ENCODE peak calls at places on chromosomes 11 and 22, in seven cellular contexts. J is HCT116, U is pancreas, D is AG09309, E is cardiac muscle cell, G is transverse colon, Q is esophagus muscularis mucosa. A is an unnamed sample.
A peak's percentile ranks its signal among the peaks of the same experiment; 100 is the strongest.

GRCh38 chr11:24593332-24593731 is 96.5 kb downstream of the LUZP2 start:
- DNase-seq in J (no peak), U (no peak), D (no peak), E (no peak), G (no peak), Q (no peak), A (no peak)

GRCh38 chr11:35893796-35894475 is 49.9 kb upstream of the LDLRAD3 start:
- DNase-seq in J (no peak), U (peak; percentile 7), D (no peak), E (peak; percentile 34), G (peak; percentile 20), Q (peak; percentile 84), A (peak; percentile 4)

GRCh38 chr11:66012946-66013761 is 1.3 kb downstream of the CST6 start:
- DNase-seq in J (no peak), U (no peak), D (no peak), E (no peak), G (no peak), Q (no peak), A (no peak)

GRCh38 chr22:36892292-36892691 is 21.1 kb upstream of the CSF2RB start:
- DNase-seq in J (no peak), U (no peak), D (no peak), E (peak; percentile 54), G (no peak), Q (no peak), A (no peak)

GRCh38 chr11:61911124-61911700 is 6.2 kb downstream of the RAB3IL1 start:
- DNase-seq in J (no peak), U (no peak), D (no peak), E (no peak), G (no peak), Q (no peak), A (no peak)

GRCh38 chr11:17574141-17574798 is 27.2 kb downstream of the OTOG start:
- DNase-seq in J (no peak), U (no peak), D (no peak), E (no peak), G (no peak), Q (no peak), A (no peak)

GRCh38 chr11:76392889-76393288 is 11.8 kb downstream of the GVQW3 start:
- DNase-seq in J (no peak), U (no peak), D (no peak), E (no peak), G (no peak), Q (no peak), A (no peak)

GRCh38 chr11:69640260-69640994 is 529 bp upstream of the CCND1 start:
- DNase-seq in J (no peak), U (no peak), D (no peak), E (peak; percentile 33), G (peak; percentile 49), Q (no peak), A (no peak)

GRCh38 chr11:47186076-47186936 is at the start of gene PACSIN3:
- DNase-seq in J (no peak), U (peak; percentile 63), D (no peak), E (peak; percentile 59), G (peak; percentile 61), Q (no peak), A (no peak)

GRCh38 chr11:114315749-114316368 is 19.7 kb downstream of the NNMT start:
- DNase-seq in J (no peak), U (peak; percentile 39), D (no peak), E (peak; percentile 43), G (peak; percentile 18), Q (peak; percentile 86), A (no peak)
- TF ChIP-seq CTCF in J (no peak), U (no peak), D (no peak), E (no peak), G (no peak), Q (no peak), A (no peak)

GRCh38 chr11:125886997-125887372 is 483 bp upstream of the HYLS1 start:
- DNase-seq in J (no peak), U (no peak), D (no peak), E (peak; percentile 42), G (peak; percentile 34), Q (no peak), A (no peak)
- H3K4me3 ChIP-seq in J (peak overlapping the region; percentile 64), U (peak overlapping the region; percentile 84), D (peak overlapping the region; percentile 71), E (no peak overlapping the region), G (peak overlapping the region; percentile 94), Q (peak overlapping the region; percentile 66), A (peak overlapping the region; percentile 62)

GRCh38 chr11:134045799-134046635 is 22.9 kb upstream of the JAM3 start:
- DNase-seq in J (no peak), U (no peak), D (no peak), E (peak; percentile 18), G (no peak), Q (no peak), A (no peak)
- TF ChIP-seq CTCF in J (peak; percentile 43), U (no peak), D (peak; percentile 56), E (peak; percentile 33), G (peak; percentile 33), Q (peak; percentile 91), A (peak; percentile 44)

GRCh38 chr22:29072193-29072978 is 449 bp upstream of the KREMEN1 start:
- DNase-seq in J (peak; percentile 89), U (peak; percentile 97), D (no peak), E (peak; percentile 77), G (peak; percentile 97), Q (no peak), A (no peak)
- H3K4me3 ChIP-seq in J (peak overlapping the region; percentile 74), U (no peak overlapping the region), D (peak overlapping the region; percentile 50), E (peak overlapping the region; percentile 24), G (peak overlapping the region; percentile 78), Q (peak overlapping the region; percentile 76), A (peak overlapping the region; percentile 36)

GRCh38 chr22:29727248-29727551 is 7.4 kb downstream of the CABP7 start:
- DNase-seq in J (no peak), U (no peak), D (no peak), E (peak; percentile 58), G (peak; percentile 21), Q (no peak), A (no peak)
- TF ChIP-seq CTCF in J (peak; percentile 27), U (no peak), D (peak; percentile 50), E (peak; percentile 39), G (peak; percentile 22), Q (no peak), A (peak; percentile 55)

DNA sequence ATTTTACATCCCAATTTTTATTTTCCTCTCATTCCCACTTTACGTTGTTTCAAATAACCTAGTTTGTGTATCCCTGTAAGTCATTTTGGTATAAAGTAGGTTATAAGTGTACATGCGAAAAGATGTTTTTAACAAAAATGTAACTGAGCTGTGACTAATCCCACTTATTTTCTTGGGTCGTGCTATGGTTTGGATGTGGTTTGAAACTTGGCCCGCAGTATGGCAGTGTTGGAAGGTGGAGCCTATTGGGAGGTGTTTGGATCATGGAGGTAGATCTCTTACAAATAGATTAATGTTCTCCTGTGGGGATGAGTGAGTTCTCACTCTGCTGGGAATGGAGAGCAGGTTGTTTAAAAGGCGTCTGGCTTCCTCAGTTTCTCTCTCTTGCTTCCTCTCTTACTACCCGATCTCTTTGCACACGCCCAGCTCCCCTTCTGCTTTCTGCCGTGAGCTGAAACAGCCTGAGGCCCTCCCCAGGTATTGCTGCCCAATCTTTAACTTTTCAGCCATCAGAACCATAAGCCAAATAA is 7.2 kb downstream of the RPL27A start:
- DNase-seq in J (no peak), U (no peak), D (no peak), E (no peak), G (no peak), Q (no peak), A (no peak)
- H3K4me3 ChIP-seq in J (peak overlapping the region; percentile 63), U (no peak overlapping the region), D (no peak overlapping the region), E (peak overlapping the region; percentile 45), G (peak overlapping the region; percentile 46), Q (no peak overlapping the region), A (no peak overlapping the region)

GRCh38 chr11:110314366-110315095 is 18.1 kb upstream of the RDX start:
- DNase-seq in J (no peak), U (no peak), D (no peak), E (no peak), G (no peak), Q (no peak), A (no peak)
- TF ChIP-seq CTCF in J (no peak), U (no peak), D (no peak), E (no peak), G (no peak), Q (no peak), A (no peak)

GRCh38 chr11:92888701-92889100 is 80.8 kb upstream of the MTNR1B start:
- DNase-seq in J (no peak), U (no peak), D (no peak), E (no peak), G (no peak), Q (no peak), A (no peak)

GRCh38 chr11:92885600-92885999 is 83.9 kb upstream of the MTNR1B start:
- DNase-seq in J (no peak), U (no peak), D (no peak), E (no peak), G (no peak), Q (no peak), A (no peak)

GRCh38 chr11:92882828-92883611 is 86.4 kb upstream of the MTNR1B start:
- DNase-seq in J (no peak), U (no peak), D (no peak), E (no peak), G (no peak), Q (no peak), A (no peak)

GRCh38 chr11:92881940-92882339 is 87.5 kb upstream of the MTNR1B start:
- DNase-seq in J (no peak), U (no peak), D (no peak), E (no peak), G (no peak), Q (no peak), A (no peak)

GRCh38 chr11:92886243-92886905 is 83.1 kb upstream of the MTNR1B start:
- DNase-seq in J (peak; percentile 46), U (peak; percentile 13), D (peak; percentile 8), E (peak; percentile 72), G (peak; percentile 37), Q (no peak), A (no peak)
- H3K4me3 ChIP-seq in J (no peak overlapping the region), U (no peak overlapping the region), D (no peak overlapping the region), E (no peak overlapping the region), G (no peak overlapping the region), Q (no peak overlapping the region), A (no peak overlapping the region)